ENCODE peak calls at places on chromosome X, in nine cellular contexts. One of them, this sample, is unnamed. For H3K36me3 and H3K27me3, the result is how much of the 10 kb centered on the place peaks cover.

GRCh38 chrX:17605676-17606075 is 131.6 kb upstream of the SCML1 start:
- DNase-seq in gastrocnemius medialis: no peak
- DNase-seq in tibial artery: no peak
- DNase-seq in kidney epithelial cell: no peak
- DNase-seq in mesendoderm: no peak
- DNase-seq in ovary: no peak
- DNase-seq in fibroblast of lung: peak
- DNase-seq in K562: no peak
- DNase-seq in prostate gland: no peak
- DNase-seq in this sample: no peak

GRCh38 chrX:2500091-2500680 is 590 bp downstream of the DHRSX start:
- DNase-seq in gastrocnemius medialis: peak
- DNase-seq in tibial artery: peak
- DNase-seq in kidney epithelial cell: no peak
- DNase-seq in mesendoderm: peak
- DNase-seq in ovary: peak
- DNase-seq in fibroblast of lung: peak
- DNase-seq in K562: peak
- DNase-seq in prostate gland: no peak
- DNase-seq in this sample: peak

GRCh38 chrX:71058116-71058515 is 10.0 kb downstream of the SNX12 start:
- DNase-seq in gastrocnemius medialis: no peak
- DNase-seq in tibial artery: no peak
- DNase-seq in kidney epithelial cell: no peak
- DNase-seq in mesendoderm: no peak
- DNase-seq in ovary: no peak
- DNase-seq in fibroblast of lung: no peak
- DNase-seq in K562: no peak
- DNase-seq in prostate gland: no peak
- DNase-seq in this sample: no peak

GRCh38 chrX:53587795-53588194 is 98.7 kb downstream of the HUWE1 start:
- DNase-seq in gastrocnemius medialis: no peak
- DNase-seq in tibial artery: no peak
- DNase-seq in kidney epithelial cell: no peak
- DNase-seq in mesendoderm: no peak
- DNase-seq in ovary: no peak
- DNase-seq in fibroblast of lung: no peak
- DNase-seq in K562: no peak
- DNase-seq in prostate gland: no peak
- DNase-seq in this sample: no peak

GRCh38 chrX:47574096-47574553 is 8.1 kb upstream of the TIMP1 start:
- DNase-seq in gastrocnemius medialis: no peak
- DNase-seq in tibial artery: no peak
- DNase-seq in kidney epithelial cell: no peak
- DNase-seq in mesendoderm: no peak
- DNase-seq in ovary: peak
- DNase-seq in fibroblast of lung: no peak
- DNase-seq in K562: no peak
- DNase-seq in prostate gland: no peak
- DNase-seq in this sample: peak

GRCh38 chrX:120087289-120088017 is 10.0 kb upstream of the RHOXF2B start:
- DNase-seq in gastrocnemius medialis: no peak
- DNase-seq in tibial artery: no peak
- DNase-seq in kidney epithelial cell: no peak
- DNase-seq in mesendoderm: peak
- DNase-seq in ovary: no peak
- DNase-seq in fibroblast of lung: no peak
- DNase-seq in K562: no peak
- DNase-seq in prostate gland: no peak
- DNase-seq in this sample: no peak

GRCh38 chrX:19824603-19825002 is 62.8 kb downstream of the SH3KBP1 start:
- DNase-seq in gastrocnemius medialis: no peak
- DNase-seq in tibial artery: no peak
- DNase-seq in kidney epithelial cell: peak
- DNase-seq in mesendoderm: no peak
- DNase-seq in ovary: no peak
- DNase-seq in fibroblast of lung: peak
- DNase-seq in K562: no peak
- DNase-seq in prostate gland: no peak
- DNase-seq in this sample: no peak

GRCh38 chrX:67296395-67296794 is 247.4 kb upstream of the AR start:
- DNase-seq in gastrocnemius medialis: no peak
- DNase-seq in tibial artery: no peak
- DNase-seq in kidney epithelial cell: no peak
- DNase-seq in mesendoderm: no peak
- DNase-seq in ovary: no peak
- DNase-seq in fibroblast of lung: no peak
- DNase-seq in K562: no peak
- DNase-seq in prostate gland: no peak
- DNase-seq in this sample: no peak

GRCh38 chrX:72308566-72309296 is 3.0 kb upstream of the CITED1 start:
- DNase-seq in gastrocnemius medialis: peak
- DNase-seq in tibial artery: peak
- DNase-seq in kidney epithelial cell: no peak
- DNase-seq in mesendoderm: peak
- DNase-seq in ovary: peak
- DNase-seq in fibroblast of lung: peak
- DNase-seq in K562: peak
- DNase-seq in prostate gland: peak
- DNase-seq in this sample: peak

GRCh38 chrX:72306085-72306801 is 529 bp upstream of the CITED1 start:
- DNase-seq in gastrocnemius medialis: no peak
- DNase-seq in tibial artery: no peak
- DNase-seq in kidney epithelial cell: no peak
- DNase-seq in mesendoderm: peak
- DNase-seq in ovary: no peak
- DNase-seq in fibroblast of lung: no peak
- DNase-seq in K562: peak
- DNase-seq in prostate gland: no peak
- DNase-seq in this sample: peak

GRCh38 chrX:72308209-72308565 is 2.5 kb upstream of the CITED1 start:
- DNase-seq in gastrocnemius medialis: no peak
- DNase-seq in tibial artery: no peak
- DNase-seq in kidney epithelial cell: no peak
- DNase-seq in mesendoderm: no peak
- DNase-seq in ovary: no peak
- DNase-seq in fibroblast of lung: no peak
- DNase-seq in K562: no peak
- DNase-seq in prostate gland: no peak
- DNase-seq in this sample: no peak

GRCh38 chrX:72306851-72307645 is 1.3 kb upstream of the CITED1 start:
- DNase-seq in gastrocnemius medialis: no peak
- DNase-seq in tibial artery: peak
- DNase-seq in kidney epithelial cell: peak
- DNase-seq in mesendoderm: peak
- DNase-seq in ovary: peak
- DNase-seq in fibroblast of lung: peak
- DNase-seq in K562: peak
- DNase-seq in prostate gland: peak
- DNase-seq in this sample: peak

DNA sequence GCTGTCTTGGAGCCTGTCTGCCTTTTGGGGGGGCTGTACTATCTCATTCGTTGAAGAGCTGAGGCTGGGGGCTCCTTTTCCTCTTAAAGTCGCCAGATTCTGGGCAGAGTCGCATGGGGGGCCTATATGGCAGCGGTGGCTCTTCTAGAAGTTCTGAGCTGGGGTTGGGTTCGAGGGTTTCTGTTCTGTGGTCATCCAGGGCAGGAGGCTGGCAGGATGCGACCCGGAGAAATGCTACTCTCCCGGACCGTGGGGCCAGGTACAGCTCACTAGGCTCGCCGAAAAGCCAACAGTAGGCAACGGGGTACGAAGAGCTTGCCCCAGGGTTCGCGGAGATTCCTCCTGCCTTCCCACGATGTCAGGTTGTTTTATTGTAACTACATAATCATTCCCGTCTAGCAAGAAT is 1.9 kb upstream of the CITED1 start:
- DNase-seq in gastrocnemius medialis: no peak
- DNase-seq in tibial artery: no peak
- DNase-seq in kidney epithelial cell: no peak
- DNase-seq in mesendoderm: peak
- DNase-seq in ovary: no peak
- DNase-seq in fibroblast of lung: no peak
- DNase-seq in K562: no peak
- DNase-seq in prostate gland: no peak
- DNase-seq in this sample: no peak
- H3K4me3 ChIP-seq in gastrocnemius medialis: peak
- H3K4me3 ChIP-seq in tibial artery: peak
- H3K4me3 ChIP-seq in kidney epithelial cell: no peak
- H3K4me3 ChIP-seq in mesendoderm: no peak
- H3K4me3 ChIP-seq in ovary: peak
- H3K4me3 ChIP-seq in fibroblast of lung: peak
- H3K4me3 ChIP-seq in K562: peak
- H3K4me3 ChIP-seq in prostate gland: peak
- H3K4me3 ChIP-seq in this sample: peak

GRCh38 chrX:45751156-45751555 is 550.5 kb upstream of the DIPK2B start:
- DNase-seq in gastrocnemius medialis: no peak
- DNase-seq in tibial artery: no peak
- DNase-seq in kidney epithelial cell: no peak
- DNase-seq in mesendoderm: no peak
- DNase-seq in ovary: no peak
- DNase-seq in fibroblast of lung: no peak
- DNase-seq in K562: no peak
- DNase-seq in prostate gland: no peak
- DNase-seq in this sample: no peak
- H3K36me3 ChIP-seq in gastrocnemius medialis: under half
- H3K36me3 ChIP-seq in tibial artery: under half
- H3K36me3 ChIP-seq in kidney epithelial cell: under half
- H3K36me3 ChIP-seq in mesendoderm: under half
- H3K36me3 ChIP-seq in ovary: under half
- H3K36me3 ChIP-seq in fibroblast of lung: under half
- H3K36me3 ChIP-seq in K562: under half
- H3K36me3 ChIP-seq in prostate gland: under half
- H3K36me3 ChIP-seq in this sample: under half

GRCh38 chrX:23332101-23332887 is 2.4 kb upstream of the PTCHD1 start:
- DNase-seq in gastrocnemius medialis: no peak
- DNase-seq in tibial artery: peak
- DNase-seq in kidney epithelial cell: no peak
- DNase-seq in mesendoderm: no peak
- DNase-seq in ovary: no peak
- DNase-seq in fibroblast of lung: peak
- DNase-seq in K562: no peak
- DNase-seq in prostate gland: peak
- DNase-seq in this sample: peak

GRCh38 chrX:23334536-23334870 is at the start of gene PTCHD1:
- DNase-seq in gastrocnemius medialis: no peak
- DNase-seq in tibial artery: no peak
- DNase-seq in kidney epithelial cell: no peak
- DNase-seq in mesendoderm: no peak
- DNase-seq in ovary: no peak
- DNase-seq in fibroblast of lung: no peak
- DNase-seq in K562: no peak
- DNase-seq in prostate gland: no peak
- DNase-seq in this sample: no peak

GRCh38 chrX:23333842-23334535 is 660 bp upstream of the PTCHD1 start:
- DNase-seq in gastrocnemius medialis: no peak
- DNase-seq in tibial artery: peak
- DNase-seq in kidney epithelial cell: no peak
- DNase-seq in mesendoderm: peak
- DNase-seq in ovary: no peak
- DNase-seq in fibroblast of lung: no peak
- DNase-seq in K562: no peak
- DNase-seq in prostate gland: peak
- DNase-seq in this sample: peak

GRCh38 chrX:23331701-23332100 is 2.9 kb upstream of the PTCHD1 start:
- DNase-seq in gastrocnemius medialis: no peak
- DNase-seq in tibial artery: no peak
- DNase-seq in kidney epithelial cell: no peak
- DNase-seq in mesendoderm: peak
- DNase-seq in ovary: no peak
- DNase-seq in fibroblast of lung: no peak
- DNase-seq in K562: no peak
- DNase-seq in prostate gland: no peak
- DNase-seq in this sample: peak

DNA sequence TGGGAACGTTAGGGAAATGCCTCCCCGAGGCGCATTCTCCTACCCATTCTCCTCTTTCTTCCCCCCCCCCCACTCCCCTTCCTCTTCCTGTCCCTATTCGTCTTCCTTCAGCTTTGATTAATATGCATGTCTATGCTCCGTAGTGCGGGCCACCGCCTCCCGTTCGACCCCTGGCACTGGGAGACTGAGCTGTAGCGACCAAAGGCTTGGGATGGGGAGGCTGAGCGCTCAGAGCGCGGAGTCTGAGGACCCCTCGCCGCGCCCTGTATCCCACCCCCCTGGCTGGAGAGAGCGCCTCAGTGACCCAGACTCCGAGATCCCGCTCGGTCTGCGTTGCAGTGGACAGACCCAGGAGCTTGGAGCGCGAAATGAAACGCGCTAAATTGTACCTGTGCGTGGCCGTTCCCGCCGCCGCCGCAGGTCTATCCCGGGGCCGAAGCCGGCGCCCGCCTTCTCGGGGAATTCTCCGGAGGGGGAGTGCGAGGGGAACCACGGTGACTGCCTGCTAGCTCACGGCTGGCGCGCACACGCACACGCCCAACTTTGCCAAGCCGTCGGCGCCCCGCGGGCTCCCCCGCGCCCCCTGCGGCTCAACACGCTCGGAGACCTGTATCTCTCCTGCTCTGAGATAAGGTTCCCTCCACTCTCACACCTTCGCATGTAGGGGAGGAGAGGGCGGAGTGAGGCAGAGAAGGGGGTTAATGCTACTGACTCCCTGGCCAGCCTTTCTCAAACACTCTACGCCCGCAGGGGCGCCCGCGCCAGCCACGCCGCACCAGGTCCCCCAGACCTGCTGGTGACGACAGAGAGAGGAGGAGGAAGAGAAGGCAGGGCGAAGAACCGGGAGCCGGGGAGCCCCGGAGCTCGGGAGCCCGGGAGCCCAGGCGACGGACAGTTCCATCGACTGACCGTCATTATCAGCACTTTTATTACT is 1.5 kb upstream of the PTCHD1 start:
- DNase-seq in gastrocnemius medialis: no peak
- DNase-seq in tibial artery: no peak
- DNase-seq in kidney epithelial cell: no peak
- DNase-seq in mesendoderm: peak
- DNase-seq in ovary: no peak
- DNase-seq in fibroblast of lung: no peak
- DNase-seq in K562: no peak
- DNase-seq in prostate gland: no peak
- DNase-seq in this sample: peak
- H3K27me3 ChIP-seq in gastrocnemius medialis: under half
- H3K27me3 ChIP-seq in tibial artery: under half
- H3K27me3 ChIP-seq in kidney epithelial cell: under half
- H3K27me3 ChIP-seq in mesendoderm: under half
- H3K27me3 ChIP-seq in ovary: under half
- H3K27me3 ChIP-seq in fibroblast of lung: under half
- H3K27me3 ChIP-seq in K562: under half
- H3K27me3 ChIP-seq in prostate gland: under half
- H3K27me3 ChIP-seq in this sample: under half

DNA sequence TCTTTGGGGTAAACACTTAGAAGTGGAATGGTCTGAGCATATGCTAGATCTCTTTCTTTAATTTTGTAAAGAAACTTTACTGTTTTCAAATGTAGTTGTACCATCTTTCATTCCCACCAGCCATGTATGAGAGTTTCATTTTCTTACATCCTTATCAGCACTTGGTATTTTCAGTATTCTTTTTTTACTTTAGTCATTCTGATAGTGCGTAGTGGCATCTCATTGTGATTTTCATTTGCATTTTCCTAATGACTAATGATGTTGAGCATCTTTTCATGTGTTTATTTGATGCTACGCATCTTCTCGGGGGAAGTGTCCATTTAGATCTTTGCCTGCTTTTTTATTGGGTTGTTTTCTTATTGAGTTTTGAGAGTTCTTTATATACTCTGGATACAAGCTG is 71.3 kb upstream of the PRPS1 start:
- DNase-seq in gastrocnemius medialis: no peak
- DNase-seq in tibial artery: no peak
- DNase-seq in kidney epithelial cell: no peak
- DNase-seq in mesendoderm: no peak
- DNase-seq in ovary: no peak
- DNase-seq in fibroblast of lung: no peak
- DNase-seq in K562: no peak
- DNase-seq in prostate gland: no peak
- DNase-seq in this sample: no peak
- H3K4me3 ChIP-seq in gastrocnemius medialis: no peak
- H3K4me3 ChIP-seq in tibial artery: no peak
- H3K4me3 ChIP-seq in kidney epithelial cell: no peak
- H3K4me3 ChIP-seq in mesendoderm: no peak
- H3K4me3 ChIP-seq in ovary: no peak
- H3K4me3 ChIP-seq in fibroblast of lung: no peak
- H3K4me3 ChIP-seq in K562: no peak
- H3K4me3 ChIP-seq in prostate gland: no peak
- H3K4me3 ChIP-seq in this sample: no peak

This sample was measured in H7.